ENCODE peak calls at places on chromosomes 11 and 22, in ten cellular contexts. O is T-helper 1 cell; W is Calu3; S is activated CD4-positive, alpha-beta T cell treated with anti-CD3 and anti-CD28 coated beads for 24 hours; I is NB4; T is foreskin fibroblast; J is fibroblast of the aortic adventitia; F is activated gamma-delta T cell treated with Interleukin-2 at 50 U/mL for 16 hours; N is type B pancreatic cell; V is ELR. Z is an unnamed sample.

GRCh38 chr22:33380789-33381530 is 322.8 kb upstream of the SYN3 start:
- DNase-seq in T (no peak), S (no peak), V (no peak), O (no peak), N (no peak), F (no peak), I (peak; percentile 62), W (no peak), J (peak; percentile 93), Z (no peak)

GRCh38 chr11:94728541-94728940 is 39.6 kb upstream of the AMOTL1 start:
- DNase-seq in I (no peak), J (peak; percentile 62), V (peak; percentile 43), W (no peak), F (no peak), T (peak; percentile 42), N (no peak), S (no peak), O (no peak), Z (no peak)

GRCh38 chr11:121250843-121251242 is 41.7 kb upstream of the SC5D start:
- DNase-seq in O (no peak), T (no peak), I (no peak), F (no peak), V (no peak), W (no peak), J (no peak), S (no peak), N (no peak), Z (no peak)

GRCh38 chr11:40376346-40376745 is 1083.1 kb downstream of the LRRC4C start:
- DNase-seq in O (no peak), J (no peak), W (no peak), I (no peak), F (no peak), T (peak; percentile 38), N (no peak), V (no peak), S (no peak), Z (no peak)

GRCh38 chr11:5626191-5626590 is 1.4 kb downstream of the TRIM34 start:
- DNase-seq in I (no peak), S (no peak), V (peak; percentile 45), F (no peak), J (peak; percentile 34), N (no peak), T (peak; percentile 31), O (no peak), W (no peak), Z (no peak)

GRCh38 chr22:43743131-43743530 is 69.0 kb downstream of the EFCAB6 start:
- DNase-seq in N (no peak), V (no peak), O (no peak), W (no peak), J (no peak), F (no peak), S (no peak), I (peak; percentile 26), T (no peak), Z (no peak)

GRCh38 chr11:122494171-122494570 is 161.4 kb upstream of the UBASH3B start:
- DNase-seq in S (no peak), I (no peak), O (no peak), N (no peak), W (no peak), J (peak; percentile 80), T (peak; percentile 71), V (no peak), F (no peak), Z (no peak)

GRCh38 chr11:73957654-73958361 is 7.0 kb downstream of the DNAJB13 start:
- DNase-seq in T (no peak), O (no peak), S (no peak), J (no peak), N (no peak), F (no peak), I (no peak), V (no peak), W (no peak), Z (no peak)

GRCh38 chr22:44807915-44808690 is 55.7 kb downstream of the ARHGAP8 start:
- DNase-seq in W (no peak), T (no peak), F (no peak), O (no peak), S (no peak), N (no peak), J (no peak), V (peak; percentile 8), I (peak; percentile 56), Z (no peak)

GRCh38 chr22:48434868-48435250 is 1392.8 kb downstream of the BRD1 start:
- DNase-seq in N (no peak), V (no peak), O (no peak), I (no peak), W (no peak), T (no peak), F (no peak), S (no peak), J (no peak), Z (no peak)

GRCh38 chr22:39721456-39722325 is 151.1 kb downstream of the CACNA1I start:
- DNase-seq in F (no peak), O (no peak), J (no peak), I (no peak), N (peak; percentile 67), V (no peak), S (no peak), T (no peak), W (no peak), Z (no peak)

GRCh38 chr11:97325693-97326092 is 935.9 kb downstream of the JRKL start:
- DNase-seq in F (no peak), J (no peak), N (no peak), O (no peak), V (no peak), S (no peak), W (no peak), T (no peak), I (no peak), Z (no peak)

GRCh38 chr22:46742576-46743221 is 4.6 kb upstream of the CERK start:
- DNase-seq in J (no peak), S (no peak), I (no peak), F (no peak), N (no peak), T (no peak), O (no peak), V (no peak), W (no peak), Z (no peak)

GRCh38 chr11:117815262-117815803 is 9.2 kb downstream of the FXYD2 start:
- DNase-seq in S (peak; percentile 40), N (no peak), J (no peak), O (peak; percentile 72), I (peak; percentile 93), W (no peak), F (peak; percentile 54), V (no peak), T (no peak), Z (peak; percentile 55)

GRCh38 chr11:110883266-110883665 is 171.0 kb upstream of the ARHGAP20 start:
- DNase-seq in J (peak; percentile 89), V (no peak), I (no peak), W (no peak), S (no peak), O (no peak), T (peak; percentile 90), N (no peak), F (no peak), Z (no peak)

GRCh38 chr11:2461253-2462091 is 16.7 kb downstream of the KCNQ1 start:
- DNase-seq in I (no peak), T (no peak), N (peak; percentile 64), S (no peak), V (no peak), J (no peak), W (no peak), O (no peak), F (no peak), Z (no peak)

GRCh38 chr11:14021738-14022137 is 59.2 kb downstream of the SPON1 start:
- DNase-seq in V (no peak), F (no peak), S (no peak), J (no peak), W (no peak), I (no peak), N (no peak), T (no peak), O (no peak), Z (no peak)

GRCh38 chr11:96978751-96979150 is 588.9 kb downstream of the JRKL start:
- DNase-seq in J (no peak), W (no peak), N (no peak), S (no peak), O (no peak), F (no peak), I (no peak), T (no peak), V (peak; percentile 16), Z (no peak)

GRCh38 chr22:49769691-49770315 is 57.9 kb downstream of the BRD1 start:
- DNase-seq in F (no peak), T (no peak), I (no peak), N (no peak), O (no peak), W (no peak), V (no peak), J (no peak), S (no peak), Z (no peak)

GRCh38 chr11:105181100-105181499 is 41.5 kb upstream of the CARD18 start:
- DNase-seq in W (no peak), F (no peak), N (no peak), J (peak; percentile 83), T (peak; percentile 63), O (no peak), V (peak; percentile 55), I (peak; percentile 42), S (no peak), Z (no peak)

GRCh38 chr11:107218123-107219084 is 200.1 kb upstream of the GUCY1A2 start:
- DNase-seq in V (no peak), W (no peak), S (no peak), O (no peak), N (no peak), J (no peak), F (no peak), I (no peak), T (no peak), Z (no peak)

GRCh38 chr22:30776476-30776875 is 81.8 kb downstream of the OSBP2 start:
- DNase-seq in J (no peak), O (no peak), I (no peak), V (no peak), S (no peak), W (no peak), F (no peak), N (no peak), T (no peak), Z (no peak)

GRCh38 chr11:37946155-37946766 is 1348.2 kb upstream of the RAG2 start:
- DNase-seq in V (peak; percentile 40), W (peak; percentile 62), T (peak; percentile 57), I (peak; percentile 56), F (no peak), J (peak; percentile 41), S (no peak), O (no peak), N (no peak), Z (no peak)

GRCh38 chr22:29461263-29461662 is 18.8 kb upstream of the NEFH start:
- DNase-seq in I (no peak), O (no peak), N (no peak), J (no peak), W (no peak), S (no peak), V (no peak), F (no peak), T (no peak), Z (no peak)

GRCh38 chr11:68457898-68458249 is 2.7 kb upstream of the PPP6R3 start:
- DNase-seq in O (no peak), V (no peak), F (no peak), N (no peak), I (no peak), S (no peak), T (no peak), J (no peak), W (no peak), Z (no peak)